ENCODE peak calls at places on chromosomes 16 and 17, in six cellular contexts. Q is A549, T is keratinocyte, G is PC-3, L is pancreas, O is OCI-LY7. A is an unnamed sample.

GRCh38 chr16:79188115-79188779 is 412.3 kb downstream of the MAF start:
- DNase-seq in L (no peak), O (no peak), Q (no peak), T (no peak), G (no peak), A (no peak)

GRCh38 chr16:69217433-69217832 is 30.5 kb downstream of the SNTB2 start:
- DNase-seq in O (no peak), Q (peak; percentile 53), G (peak; percentile 73), L (no peak), T (no peak), A (no peak)

GRCh38 chr16:20611350-20611902 is 35.3 kb upstream of the ACSM2B start:
- DNase-seq in G (no peak), T (no peak), Q (no peak), O (no peak), L (peak; percentile 90), A (peak; percentile 19)

GRCh38 chr16:58125041-58125440 is 4.1 kb downstream of the CFAP20 start:
- DNase-seq in Q (no peak), L (no peak), T (no peak), G (no peak), O (no peak), A (no peak)

GRCh38 chr17:58285422-58285810 is 4.7 kb upstream of the MPO start:
- DNase-seq in L (no peak), G (peak; percentile 34), O (no peak), T (no peak), Q (no peak), A (no peak)

GRCh38 chr17:51166198-51166986 is at the start of gene NME2:
- DNase-seq in Q (peak; percentile 97), T (peak; percentile 41), G (peak; percentile 97), O (peak; percentile 86), L (peak; percentile 92), A (peak; percentile 97)

GRCh38 chr17:50118828-50119218 is 11.1 kb downstream of the SAMD14 start:
- DNase-seq in Q (no peak), T (no peak), G (no peak), L (no peak), O (no peak), A (no peak)

GRCh38 chr17:44807817-44808155 is 22.3 kb downstream of the GJC1 start:
- DNase-seq in G (no peak), O (no peak), T (no peak), Q (no peak), L (no peak), A (peak; percentile 76)

GRCh38 chr16:81076566-81077076 is 417 bp downstream of the C16orf46 start:
- DNase-seq in Q (peak; percentile 83), T (peak; percentile 35), G (peak; percentile 73), L (peak; percentile 80), O (peak; percentile 86), A (peak; percentile 76)

GRCh38 chr17:40122944-40123810 is 1.4 kb downstream of the MSL1 start:
- DNase-seq in G (peak; percentile 33), Q (peak; percentile 72), O (peak; percentile 73), T (no peak), L (peak; percentile 61), A (peak; percentile 85)
- TF ChIP-seq CTCF in G (no peak), Q (no peak), O (peak; percentile 24), T (no peak), L (no peak), A (no peak)

GRCh38 chr17:80892019-80892855 is 99.4 kb upstream of the CHMP6 start:
- DNase-seq in O (no peak), G (peak; percentile 98), Q (peak; percentile 97), L (no peak), T (peak; percentile 88), A (no peak)
- TF ChIP-seq CTCF in O (peak; percentile 7), G (no peak), Q (no peak), L (no peak), T (no peak), A (no peak)

DNA sequence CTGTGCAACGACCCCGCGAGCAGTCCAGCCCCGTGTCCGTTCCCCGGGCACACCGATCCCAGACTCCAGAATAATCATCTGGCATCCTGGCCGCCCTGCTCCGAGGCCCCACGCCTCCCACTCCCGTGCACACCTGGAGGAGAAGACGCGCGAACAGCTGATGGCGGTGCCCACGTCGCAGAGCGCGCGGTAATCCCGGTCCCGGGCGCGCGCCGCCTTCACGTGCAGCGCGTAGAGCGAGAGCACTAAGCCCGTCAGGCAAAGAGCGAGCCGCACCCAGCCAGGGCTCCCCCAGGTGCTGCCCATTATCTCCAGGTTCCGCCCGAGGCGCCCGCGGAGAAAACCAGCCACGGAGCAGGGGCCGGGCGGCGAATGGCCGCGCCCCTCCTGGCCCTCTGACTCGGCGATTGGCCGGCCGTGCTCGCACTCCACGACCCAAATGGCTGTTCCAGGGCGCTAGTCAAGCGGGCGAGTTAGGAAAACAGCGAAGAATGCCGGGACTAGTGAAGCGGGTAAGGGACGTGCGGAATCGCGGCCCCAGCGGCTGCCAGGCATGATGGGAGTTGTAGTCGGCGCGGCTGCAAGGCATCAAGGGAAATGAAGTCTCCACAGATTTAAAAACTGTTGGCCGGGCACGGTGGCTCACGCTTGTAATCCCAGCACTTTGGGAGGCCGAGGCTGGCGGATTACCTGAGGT is at the start of gene VKORC1:
- DNase-seq in Q (peak; percentile 95), O (peak; percentile 92), L (peak; percentile 95), T (peak; percentile 88), G (peak; percentile 96), A (peak; percentile 97)
- TF ChIP-seq CTCF in Q (no peak), O (no peak), L (no peak), T (no peak), G (no peak), A (no peak)

GRCh38 chr17:40318835-40319332 is 9.9 kb downstream of the RARA start:
- DNase-seq in L (no peak), G (no peak), Q (no peak), T (no peak), O (no peak), A (no peak)
- TF ChIP-seq CTCF in L (no peak), G (no peak), Q (no peak), T (no peak), O (peak; percentile 35), A (peak; percentile 31)

GRCh38 chr16:67608367-67608766 is 36.6 kb upstream of the CARMIL2 start:
- DNase-seq in G (no peak), O (no peak), T (no peak), Q (no peak), L (no peak), A (no peak)

GRCh38 chr16:67613808-67614207 is 31.1 kb upstream of the CARMIL2 start:
- DNase-seq in T (no peak), Q (no peak), G (peak; percentile 11), O (peak; percentile 8), L (no peak), A (peak; percentile 14)
- TF ChIP-seq CTCF in T (no peak), Q (no peak), G (peak; percentile 44), O (peak; percentile 66), L (no peak), A (peak; percentile 26)

GRCh38 chr17:4591529-4591928 is 7.2 kb downstream of the SMTNL2 start:
- DNase-seq in L (no peak), G (peak; percentile 6), O (no peak), T (no peak), Q (peak; percentile 46), A (peak; percentile 55)

GRCh38 chr17:4593021-4593797 is 8.9 kb downstream of the SMTNL2 start:
- DNase-seq in G (no peak), Q (no peak), T (no peak), O (no peak), L (no peak), A (no peak)

GRCh38 chr17:4596636-4597380 is 12.5 kb downstream of the SMTNL2 start:
- DNase-seq in O (no peak), G (no peak), L (no peak), T (no peak), Q (no peak), A (no peak)

GRCh38 chr17:4592240-4593005 is 8.1 kb downstream of the SMTNL2 start:
- DNase-seq in G (no peak), T (no peak), O (no peak), Q (no peak), L (no peak), A (no peak)

GRCh38 chr17:4594406-4595349 is 10.3 kb downstream of the SMTNL2 start:
- DNase-seq in Q (no peak), G (no peak), O (peak; percentile 41), T (no peak), L (no peak), A (no peak)
- TF ChIP-seq CTCF in Q (no peak), G (peak; percentile 23), O (peak; percentile 56), T (no peak), L (no peak), A (no peak)

GRCh38 chr17:63621684-63622570 is at the start of gene MAP3K3:
- DNase-seq in G (peak; percentile 100), L (peak; percentile 99), Q (peak; percentile 100), O (peak; percentile 100), T (peak; percentile 99), A (peak; percentile 100)
- TF ChIP-seq CTCF in G (no peak), L (no peak), Q (no peak), O (peak; percentile 52), T (peak; percentile 17), A (peak; percentile 41)

GRCh38 chr17:38867179-38867994 is 2.5 kb upstream of the LASP1 start:
- DNase-seq in G (peak; percentile 64), O (peak; percentile 80), T (no peak), L (peak; percentile 59), Q (peak; percentile 63), A (peak; percentile 50)

GRCh38 chr17:38868968-38869646 is 751 bp upstream of the LASP1 start:
- DNase-seq in G (peak; percentile 87), T (no peak), L (peak; percentile 83), O (peak; percentile 90), Q (peak; percentile 93), A (peak; percentile 87)

GRCh38 chr17:38868095-38868967 is 1.5 kb upstream of the LASP1 start:
- DNase-seq in Q (peak; percentile 59), O (peak; percentile 83), L (no peak), T (no peak), G (no peak), A (no peak)

GRCh38 chr17:38861399-38861843 is 7.9 kb upstream of the RPL23 start:
- DNase-seq in G (no peak), T (no peak), O (peak; percentile 25), L (no peak), Q (peak; percentile 81), A (no peak)

GRCh38 chr17:38864636-38865398 is 5.0 kb upstream of the LASP1 start:
- DNase-seq in T (no peak), O (no peak), L (no peak), Q (no peak), G (no peak), A (no peak)
- TF ChIP-seq CTCF in T (peak; percentile 75), O (no peak), L (no peak), Q (peak; percentile 34), G (no peak), A (peak; percentile 64)

GRCh38 chr17:65797809-65798208 is 236.4 kb upstream of the AXIN2 start:
- DNase-seq in Q (no peak), G (peak; percentile 12), O (peak; percentile 16), T (no peak), L (no peak), A (peak; percentile 48)

GRCh38 chr17:65790241-65790640 is 228.8 kb upstream of the AXIN2 start:
- DNase-seq in L (no peak), O (no peak), T (no peak), G (no peak), Q (no peak), A (no peak)

GRCh38 chr17:65799454-65799853 is 238.0 kb upstream of the AXIN2 start:
- DNase-seq in L (no peak), T (no peak), O (no peak), Q (no peak), G (no peak), A (no peak)

GRCh38 chr17:65797101-65797500 is 235.7 kb upstream of the AXIN2 start:
- DNase-seq in O (no peak), G (no peak), Q (no peak), T (no peak), L (no peak), A (no peak)

GRCh38 chr17:65794572-65794971 is 233.1 kb upstream of the AXIN2 start:
- DNase-seq in L (no peak), O (peak; percentile 16), G (peak; percentile 82), T (no peak), Q (peak; percentile 49), A (peak; percentile 36)
- TF ChIP-seq CTCF in L (peak; percentile 23), O (peak; percentile 66), G (peak; percentile 88), T (peak; percentile 74), Q (peak; percentile 53), A (peak; percentile 73)

A was measured in WERI-Rb-1.